ENCODE peak calls at places on chromosomes 4 and X, in five cellular contexts. V is GM23338, U is small intestine, P is fibroblast of lung, Q is right atrium auricular region. I is an unnamed sample.

GRCh38 chrX:34365482-34365881 is 233.4 kb upstream of the FAM47A start:
- DNase-seq in P (no peak), V (peak), U (peak), Q (no peak), I (no peak)

GRCh38 chr4:76781698-76782595 is 116.0 kb downstream of the SOWAHB start:
- DNase-seq in P (peak), U (no peak), V (no peak), Q (no peak), I (peak)

GRCh38 chrX:87403551-87403950 is 114.1 kb upstream of the KLHL4 start:
- DNase-seq in V (no peak), Q (no peak), U (no peak), P (no peak), I (no peak)

GRCh38 chrX:66677430-66677829 is 38.6 kb upstream of the EDA2R start:
- DNase-seq in P (peak), V (no peak), U (no peak), Q (no peak), I (no peak)

GRCh38 chr4:7415927-7416686 is 18.6 kb downstream of the PSAPL1 start:
- DNase-seq in P (no peak), Q (no peak), U (no peak), V (no peak), I (no peak)

GRCh38 chrX:41716767-41717473 is 7.1 kb upstream of the GPR82 start:
- DNase-seq in V (peak), Q (no peak), U (peak), P (no peak), I (no peak)

GRCh38 chr4:86014599-86014998 is 345.3 kb downstream of the MAPK10 start:
- DNase-seq in U (no peak), V (peak), Q (no peak), P (no peak), I (no peak)

GRCh38 chrX:11188664-11189063 is 77.5 kb downstream of the HCCS start:
- DNase-seq in P (peak), V (no peak), Q (no peak), U (no peak), I (no peak)

GRCh38 chrX:153968754-153969124 is 2.9 kb downstream of the HCFC1 start:
- DNase-seq in V (peak), Q (no peak), U (peak), P (peak), I (no peak)

GRCh38 chr4:76758290-76758882 is 139.6 kb downstream of the SOWAHB start:
- DNase-seq in U (peak), Q (no peak), V (peak), P (peak), I (no peak)

GRCh38 chrX:10190367-10190766 is 33.6 kb downstream of the CLCN4 start:
- DNase-seq in Q (no peak), P (peak), U (peak), V (peak), I (no peak)

GRCh38 chrX:134026732-134027311 is 41.4 kb upstream of the GPC3 start:
- DNase-seq in U (peak), Q (no peak), V (peak), P (peak), I (peak)

GRCh38 chr4:25367004-25367621 is 9.9 kb upstream of the ANAPC4 start:
- DNase-seq in P (peak), V (peak), Q (no peak), U (peak), I (no peak)

GRCh38 chr4:106095408-106095807 is 200.1 kb downstream of the NPNT start:
- DNase-seq in U (no peak), Q (no peak), P (peak), V (no peak), I (no peak)

GRCh38 chr4:93813092-93813491 is 15.5 kb upstream of the ATOH1 start:
- DNase-seq in V (no peak), Q (no peak), P (no peak), U (no peak), I (no peak)

GRCh38 chr4:133178960-133179359 is 29.9 kb downstream of the PCDH10 start:
- DNase-seq in P (peak), Q (no peak), U (no peak), V (no peak), I (no peak)

GRCh38 chrX:68504237-68504636 is 5.4 kb downstream of the YIPF6 start:
- DNase-seq in U (no peak), V (no peak), P (peak), Q (no peak), I (peak)

GRCh38 chr4:24032371-24032989 is 142.6 kb upstream of the PPARGC1A start:
- DNase-seq in P (no peak), V (peak), U (peak), Q (no peak), I (no peak)

DNA sequence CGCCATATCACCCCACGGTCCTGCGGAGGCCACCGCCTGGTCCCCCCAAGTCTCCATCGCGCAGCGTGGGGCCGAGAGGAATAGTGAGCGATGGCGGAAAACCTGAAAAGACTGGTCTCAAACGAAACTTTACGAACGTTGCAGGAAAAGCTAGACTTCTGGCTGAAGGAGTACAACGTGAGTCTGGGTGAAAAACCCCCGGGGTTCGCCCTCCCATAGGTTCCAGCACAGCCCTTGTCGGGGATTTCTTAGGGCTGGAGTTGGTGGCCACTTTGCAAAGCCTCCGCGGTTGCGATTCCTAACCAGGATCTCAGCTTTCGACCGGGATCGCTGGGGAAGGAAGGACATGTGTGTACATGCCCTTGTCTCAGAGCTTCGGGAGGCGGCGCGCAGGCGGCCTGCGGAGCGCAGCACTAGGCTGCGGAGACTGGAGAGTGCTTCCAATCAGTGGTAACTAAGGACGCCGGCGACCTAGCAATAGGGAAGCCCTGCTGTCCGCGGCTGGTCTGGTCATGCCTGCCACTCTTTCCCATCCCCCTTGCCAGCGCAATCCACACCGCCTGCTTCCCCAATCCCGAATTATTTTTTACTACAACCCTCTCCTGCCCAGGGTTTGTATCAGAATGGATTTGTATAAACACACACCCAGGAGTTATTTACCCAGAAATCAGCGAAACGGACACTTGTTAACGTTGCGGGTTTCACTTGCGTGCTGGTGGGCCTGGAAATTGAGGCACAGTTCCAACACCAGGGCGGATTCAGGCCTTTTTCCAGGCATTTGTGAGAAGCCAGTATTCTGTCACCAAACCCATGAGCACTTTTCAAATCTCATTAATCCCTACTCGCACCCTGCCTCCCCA is 741 bp downstream of the SPATA18 start:
- DNase-seq in Q (peak), P (peak), V (peak), U (peak), I (peak)
- H3K27ac ChIP-seq in Q (peak), P (peak), V (peak), U (no peak), I (peak)

GRCh38 chrX:48714573-48714972 is 18.0 kb downstream of the SUV39H1 start:
- DNase-seq in V (no peak), P (no peak), Q (no peak), U (no peak), I (no peak)
- H3K27ac ChIP-seq in V (no peak), P (no peak), Q (no peak), U (no peak), I (no peak)

GRCh38 chrX:13081385-13082285 is 37.2 kb upstream of the FAM9C start:
- DNase-seq in Q (no peak), P (no peak), U (no peak), V (no peak), I (no peak)
- H3K27ac ChIP-seq in Q (peak), P (no peak), U (peak), V (no peak), I (no peak)

DNA sequence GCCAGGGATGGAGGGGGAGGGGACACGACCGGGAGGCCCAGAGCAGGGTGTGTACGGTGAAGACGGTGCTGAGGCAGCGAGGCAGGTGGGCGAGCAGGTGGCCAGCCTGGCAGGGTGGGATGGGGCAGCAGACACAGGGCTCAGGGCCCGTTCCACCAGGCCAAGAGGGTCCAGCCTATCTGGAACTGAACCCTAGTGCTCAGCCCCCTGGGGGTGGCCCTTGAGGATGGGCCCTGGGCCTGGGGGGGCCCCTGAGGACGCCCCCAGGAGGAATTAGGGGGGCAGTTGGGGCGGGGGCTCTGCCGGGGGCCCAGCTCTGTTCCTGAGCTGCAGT is 3.0 kb upstream of the HGFAC start:
- DNase-seq in Q (no peak), U (no peak), P (no peak), V (no peak), I (no peak)
- H3K27ac ChIP-seq in Q (no peak), U (no peak), P (no peak), V (no peak), I (no peak)

DNA sequence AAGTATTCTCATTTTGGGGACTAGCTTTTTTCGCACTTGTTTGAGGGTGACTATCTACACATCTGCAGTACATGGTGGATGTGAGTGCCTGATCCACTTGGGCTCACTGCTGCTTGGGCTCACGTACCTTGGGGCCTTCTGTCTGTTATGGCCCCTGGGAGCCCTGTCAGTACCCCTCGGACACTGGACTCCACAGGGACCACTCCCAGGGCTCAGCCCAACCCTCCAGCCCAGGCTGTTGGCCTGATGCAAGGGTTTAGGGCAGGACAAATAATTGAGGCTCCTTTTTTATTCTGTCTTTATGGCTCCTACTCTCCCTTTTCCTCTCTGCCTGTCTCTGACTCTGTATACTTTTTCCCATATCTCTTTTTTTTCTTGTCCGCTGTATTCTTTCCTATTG is 32.7 kb upstream of the MSN start:
- DNase-seq in V (no peak), Q (no peak), U (no peak), P (no peak), I (no peak)
- H3K27ac ChIP-seq in V (no peak), Q (peak), U (no peak), P (no peak), I (no peak)

GRCh38 chr4:169658196-169658595 is 37.8 kb downstream of the CLCN3 start:
- DNase-seq in Q (no peak), V (no peak), P (no peak), U (peak), I (no peak)
- H3K27ac ChIP-seq in Q (peak), V (no peak), P (no peak), U (no peak), I (peak)

GRCh38 chr4:41622816-41623215 is 84.9 kb downstream of the LIMCH1 start:
- DNase-seq in V (peak), Q (no peak), P (no peak), U (no peak), I (no peak)
- H3K27ac ChIP-seq in V (no peak), Q (no peak), P (no peak), U (no peak), I (no peak)

I was measured in epithelial cell of prostate.